ENCODE peak calls at places on chromosomes 2 and 18, in ten cellular contexts. I, A, O, S, E, F, D, P, U and W are unnamed samples. For H3K4me1, the result is how much of the 10 kb centered on the place peaks cover.

GRCh38 chr2:122029945-122030344 is 274.5 kb downstream of the TSN start:
- DNase-seq in O (no peak), I (no peak), S (no peak), D (no peak), P (no peak), A (no peak), F (no peak), U (no peak), E (no peak), W (no peak)

GRCh38 chr2:22829806-22830205 is 555.2 kb upstream of the KLHL29 start:
- DNase-seq in S (no peak), D (no peak), P (no peak), E (no peak), I (no peak), O (no peak), F (no peak), A (no peak), U (no peak), W (no peak)

GRCh38 chr2:60252581-60253170 is 300.8 kb downstream of the BCL11A start:
- DNase-seq in D (no peak), E (no peak), S (no peak), O (no peak), I (no peak), P (no peak), F (no peak), A (no peak), U (no peak), W (no peak)

GRCh38 chr2:5020451-5020850 is 671.7 kb upstream of the SOX11 start:
- DNase-seq in D (no peak), U (no peak), E (no peak), F (no peak), A (no peak), P (no peak), O (no peak), I (no peak), S (no peak), W (no peak)

GRCh38 chr2:11749646-11750349 is 3.4 kb downstream of the LPIN1 start:
- DNase-seq in D (no peak), S (no peak), I (no peak), P (no peak), U (peak), A (no peak), O (no peak), E (no peak), F (no peak), W (no peak)

GRCh38 chr2:226423498-226423960 is 376.1 kb downstream of the IRS1 start:
- DNase-seq in E (no peak), U (peak), D (peak), S (no peak), F (no peak), P (no peak), I (no peak), A (no peak), O (no peak), W (no peak)

GRCh38 chr2:118875298-118875697 is 27.9 kb upstream of the EN1 start:
- DNase-seq in U (no peak), S (no peak), E (no peak), P (no peak), A (no peak), D (peak), I (no peak), F (no peak), O (no peak), W (no peak)

GRCh38 chr18:70377317-70377799 is 88.5 kb downstream of the SOCS6 start:
- DNase-seq in P (no peak), D (no peak), A (no peak), S (no peak), O (peak), U (peak), F (no peak), I (no peak), E (no peak), W (no peak)

GRCh38 chr2:237968048-237968862 is 1.4 kb downstream of the UBE2F start:
- DNase-seq in P (no peak), O (peak), E (no peak), I (peak), A (no peak), F (peak), D (peak), U (peak), S (peak), W (no peak)

GRCh38 chr18:9901377-9901776 is 12.4 kb upstream of the VAPA start:
- DNase-seq in I (no peak), F (no peak), E (no peak), S (no peak), U (peak), O (no peak), D (no peak), A (no peak), P (no peak), W (no peak)

GRCh38 chr2:147711031-147711430 is 133.8 kb upstream of the ACVR2A start:
- DNase-seq in I (no peak), U (peak), S (no peak), F (no peak), D (peak), E (no peak), A (no peak), O (no peak), P (no peak), W (no peak)

GRCh38 chr2:212180684-212181083 is 357.9 kb downstream of the ERBB4 start:
- DNase-seq in O (no peak), U (no peak), P (no peak), I (no peak), D (no peak), E (no peak), F (no peak), A (no peak), S (no peak), W (no peak)

GRCh38 chr2:235287369-235287722 is 206.5 kb upstream of the AGAP1 start:
- DNase-seq in S (no peak), F (peak), D (no peak), A (peak), E (no peak), O (no peak), I (no peak), P (no peak), U (no peak), W (no peak)

GRCh38 chr2:104945866-104946265 is 92.0 kb downstream of the POU3F3 start:
- DNase-seq in O (no peak), S (no peak), A (no peak), P (no peak), I (no peak), D (peak), U (no peak), E (no peak), F (no peak), W (no peak)

GRCh38 chr2:210180494-210180893 is 9.3 kb upstream of the KANSL1L start:
- DNase-seq in O (no peak), S (no peak), E (no peak), A (no peak), F (no peak), D (no peak), U (no peak), I (no peak), P (no peak), W (no peak)

GRCh38 chr18:61398961-61399632 is 65.9 kb downstream of the CDH20 start:
- DNase-seq in D (no peak), F (no peak), E (no peak), U (peak), A (no peak), O (no peak), S (no peak), P (no peak), I (no peak), W (no peak)

GRCh38 chr2:240123821-240124650 is 12.1 kb downstream of the COPS9 start:
- DNase-seq in F (no peak), S (peak), U (no peak), D (no peak), P (no peak), I (no peak), O (no peak), A (no peak), E (no peak), W (no peak)

GRCh38 chr18:50973367-50974126 is 5.7 kb downstream of the ELAC1 start:
- DNase-seq in O (peak), P (no peak), A (no peak), E (no peak), I (no peak), S (no peak), U (peak), F (no peak), D (peak), W (no peak)

GRCh38 chr18:45165871-45166270 is 449.4 kb upstream of the SLC14A2 start:
- DNase-seq in I (no peak), U (peak), P (no peak), S (no peak), A (no peak), E (no peak), O (no peak), D (no peak), F (no peak), W (no peak)

GRCh38 chr2:72236445-72237067 is 88.9 kb upstream of the CYP26B1 start:
- DNase-seq in F (no peak), S (no peak), E (no peak), I (no peak), A (no peak), D (peak), U (peak), P (no peak), O (peak), W (no peak)

GRCh38 chr2:119240311-119241204 is 16.9 kb downstream of the STEAP3 start:
- DNase-seq in D (peak), U (peak), I (peak), P (peak), A (peak), S (no peak), F (peak), O (peak), E (no peak), W (no peak)

GRCh38 chr2:893311-893710 is 57.3 kb upstream of the SNTG2 start:
- DNase-seq in A (no peak), U (no peak), S (no peak), O (peak), D (peak), P (no peak), I (peak), E (no peak), F (no peak), W (peak)

GRCh38 chr2:19228092-19228670 is 130.2 kb downstream of the OSR1 start:
- DNase-seq in E (no peak), S (no peak), A (no peak), D (no peak), O (no peak), I (no peak), P (no peak), U (no peak), F (no peak), W (no peak)

GRCh38 chr2:179559108-179559806 is 294.6 kb upstream of the SESTD1 start:
- DNase-seq in E (no peak), I (no peak), P (no peak), U (no peak), O (no peak), A (no peak), D (no peak), F (no peak), S (no peak), W (no peak)

GRCh38 chr2:69539549-69539908 is 102.3 kb upstream of the NFU1 start:
- DNase-seq in O (no peak), A (no peak), D (no peak), E (no peak), I (no peak), P (no peak), F (no peak), U (no peak), S (no peak), W (no peak)

GRCh38 chr18:49055787-49056186 is 105.0 kb upstream of the SMAD7 start:
- DNase-seq in F (peak), O (no peak), U (peak), A (peak), I (peak), D (peak), E (no peak), P (no peak), S (peak), W (no peak)

GRCh38 chr2:44237221-44237620 is 38.1 kb upstream of the SLC3A1 start:
- DNase-seq in E (no peak), S (no peak), O (no peak), U (no peak), F (no peak), A (no peak), P (no peak), I (no peak), D (no peak), W (no peak)

GRCh38 chr2:73997813-73998212 is 13.1 kb downstream of the TET3 start:
- DNase-seq in A (no peak), I (no peak), F (no peak), E (no peak), S (no peak), U (no peak), D (no peak), O (no peak), P (no peak), W (no peak)
- H3K4me3 ChIP-seq in A (no peak), I (no peak), F (no peak), E (no peak), S (no peak), U (no peak), D (no peak), O (no peak), P (no peak), W (no peak)

GRCh38 chr18:30081122-30081521 is 961.4 kb downstream of the DSC3 start:
- DNase-seq in U (no peak), F (no peak), A (no peak), E (no peak), I (no peak), P (no peak), D (no peak), S (no peak), O (no peak), W (no peak)
- H3K27ac ChIP-seq in U (no peak), F (no peak), A (no peak), E (no peak), I (no peak), P (no peak), D (no peak), S (no peak), O (no peak), W (no peak)

GRCh38 chr18:13270279-13270911 is 51.8 kb downstream of the LDLRAD4 start:
- DNase-seq in D (no peak), S (no peak), P (no peak), I (no peak), A (no peak), E (no peak), F (no peak), U (no peak), O (no peak), W (no peak)

GRCh38 chr18:13267517-13267916 is 49.0 kb downstream of the LDLRAD4 start:
- DNase-seq in U (no peak), S (no peak), E (no peak), P (no peak), A (no peak), I (no peak), F (no peak), O (no peak), D (peak), W (no peak)

GRCh38 chr18:13269599-13270011 is 51.0 kb downstream of the LDLRAD4 start:
- DNase-seq in S (no peak), I (no peak), F (peak), E (no peak), A (peak), O (no peak), U (peak), P (no peak), D (no peak), W (no peak)

GRCh38 chr18:13268035-13268700 is 49.6 kb downstream of the LDLRAD4 start:
- DNase-seq in F (no peak), A (no peak), I (no peak), P (no peak), E (peak), S (no peak), O (no peak), D (no peak), U (peak), W (peak)

GRCh38 chr18:13268746-13269285 is 50.3 kb downstream of the LDLRAD4 start:
- DNase-seq in D (no peak), E (no peak), A (no peak), P (no peak), U (peak), F (no peak), O (no peak), I (no peak), S (no peak), W (no peak)
- H3K4me1 ChIP-seq in D (under half), E (under half), A (half or more), P (half or more), U (under half), F (half or more), O (under half), I (under half), S (under half), W (under half)

DNA sequence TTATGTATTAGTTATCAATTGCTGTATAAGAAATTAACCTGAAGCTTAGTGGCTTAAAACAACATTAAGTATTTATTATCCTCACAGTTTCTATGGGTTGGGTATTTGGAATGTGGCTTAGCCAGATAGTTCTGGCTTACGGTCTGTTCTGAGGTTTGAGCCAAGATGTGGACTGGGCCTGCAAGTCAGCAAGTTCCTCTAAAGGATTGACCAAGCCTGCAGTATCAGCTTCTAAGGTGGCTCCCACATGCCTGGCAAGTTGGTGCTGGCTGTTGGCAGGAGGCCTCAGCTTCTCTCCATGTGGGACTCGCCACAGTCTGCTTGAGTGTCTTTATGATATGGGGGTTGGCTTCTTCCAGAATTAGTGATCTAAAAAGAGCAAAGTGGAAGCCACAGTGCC is 45.0 kb upstream of the TCF4 start:
- DNase-seq in I (no peak), U (peak), F (no peak), S (no peak), D (peak), E (no peak), P (no peak), A (no peak), O (no peak), W (no peak)
- H3K4me3 ChIP-seq in I (no peak), U (no peak), F (no peak), S (no peak), D (no peak), E (no peak), P (no peak), A (no peak), O (no peak), W (no peak)

GRCh38 chr2:173751245-173751975 is 213.8 kb downstream of the SP3 start:
- DNase-seq in E (no peak), U (no peak), S (no peak), D (no peak), P (no peak), I (no peak), O (no peak), F (no peak), A (no peak), W (no peak)
- H3K27ac ChIP-seq in E (peak), U (no peak), S (no peak), D (no peak), P (no peak), I (no peak), O (no peak), F (no peak), A (no peak), W (no peak)

GRCh38 chr18:31509571-31509970 is 11.6 kb downstream of the DSG2 start:
- DNase-seq in A (no peak), S (no peak), F (no peak), I (no peak), O (no peak), E (no peak), D (no peak), P (no peak), U (peak), W (no peak)
- H3K4me1 ChIP-seq in A (under half), S (under half), F (under half), I (under half), O (half or more), E (under half), D (under half), P (under half), U (under half), W (under half)